ENCODE peak calls at places on chromosome 5, in six cellular contexts. F, Y, Q, O, G and V are unnamed samples.
A peak's percentile ranks its signal among the peaks of the same experiment; 100 is the strongest.

GRCh38 chr5:173941102-173941501 is 47.9 kb upstream of the C5orf47 start:
- DNase-seq in F (no peak), Y (no peak), Q (no peak), O (no peak), G (no peak), V (no peak)

GRCh38 chr5:127442085-127442484 is 75.4 kb upstream of the PRRC1 start:
- DNase-seq in F (no peak), Y (no peak), Q (no peak), O (peak; percentile 21), G (peak; percentile 31), V (no peak)

GRCh38 chr5:1726469-1726865 is 73.2 kb downstream of the MRPL36 start:
- DNase-seq in F (no peak), Y (no peak), Q (no peak), O (no peak), G (no peak), V (no peak)

GRCh38 chr5:78504726-78505431 is 143.7 kb downstream of the LHFPL2 start:
- DNase-seq in F (no peak), Y (peak; percentile 87), Q (peak; percentile 85), O (no peak), G (peak; percentile 90), V (peak; percentile 97)

GRCh38 chr5:65481171-65481575 is 547 bp downstream of the ADAMTS6 start:
- DNase-seq in F (no peak), Y (no peak), Q (no peak), O (no peak), G (no peak), V (no peak)

GRCh38 chr5:157714480-157714879 is 16.7 kb upstream of the THG1L start:
- DNase-seq in F (no peak), Y (no peak), Q (no peak), O (no peak), G (no peak), V (no peak)

GRCh38 chr5:53170748-53171349 is 61.3 kb upstream of the MOCS2 start:
- DNase-seq in F (peak; percentile 4), Y (peak; percentile 21), Q (no peak), O (peak; percentile 15), G (peak; percentile 73), V (no peak)

GRCh38 chr5:65017636-65018035 is 248.9 kb downstream of the CWC27 start:
- DNase-seq in F (no peak), Y (no peak), Q (no peak), O (no peak), G (no peak), V (no peak)

GRCh38 chr5:149857499-149857898 is 87.1 kb downstream of the PDE6A start:
- DNase-seq in F (no peak), Y (peak; percentile 85), Q (peak; percentile 89), O (no peak), G (peak; percentile 59), V (peak; percentile 97)

GRCh38 chr5:80213467-80213866 is 42.4 kb downstream of the SERINC5 start:
- DNase-seq in F (no peak), Y (no peak), Q (no peak), O (no peak), G (no peak), V (no peak)

GRCh38 chr5:159905496-159905895 is 10.8 kb upstream of the ADRA1B start:
- DNase-seq in F (no peak), Y (no peak), Q (no peak), O (no peak), G (peak; percentile 97), V (no peak)

GRCh38 chr5:43193952-43194321 is 1.9 kb downstream of the NIM1K start:
- DNase-seq in F (no peak), Y (no peak), Q (no peak), O (no peak), G (no peak), V (no peak)

GRCh38 chr5:113039229-113039628 is 62.6 kb downstream of the DCP2 start:
- DNase-seq in F (no peak), Y (no peak), Q (no peak), O (no peak), G (no peak), V (peak; percentile 78)

GRCh38 chr5:139747583-139748504 is 47.8 kb upstream of the PSD2 start:
- DNase-seq in F (peak; percentile 44), Y (peak; percentile 54), Q (peak; percentile 49), O (peak; percentile 71), G (no peak), V (no peak)

GRCh38 chr5:89229331-89230070 is 346.5 kb upstream of the MEF2C start:
- DNase-seq in F (no peak), Y (peak; percentile 7), Q (no peak), O (no peak), G (no peak), V (no peak)

GRCh38 chr5:16457451-16457850 is 8.1 kb downstream of the ZNF622 start:
- DNase-seq in F (no peak), Y (no peak), Q (no peak), O (no peak), G (no peak), V (no peak)

GRCh38 chr5:68548959-68549676 is 333.6 kb downstream of the PIK3R1 start:
- DNase-seq in F (no peak), Y (no peak), Q (no peak), O (no peak), G (peak; percentile 85), V (no peak)

GRCh38 chr5:12277504-12278192 is 373.4 kb upstream of the CTNND2 start:
- DNase-seq in F (no peak), Y (no peak), Q (no peak), O (peak; percentile 1), G (no peak), V (no peak)

GRCh38 chr5:41246376-41246775 is 33.0 kb upstream of the C6 start:
- DNase-seq in F (no peak), Y (no peak), Q (no peak), O (no peak), G (peak; percentile 78), V (no peak)

GRCh38 chr5:13339022-13339421 is 605.5 kb downstream of the DNAH5 start:
- DNase-seq in F (no peak), Y (no peak), Q (no peak), O (no peak), G (no peak), V (no peak)

GRCh38 chr5:149707097-149707496 is 23.0 kb upstream of the PPARGC1B start:
- DNase-seq in F (no peak), Y (no peak), Q (no peak), O (no peak), G (no peak), V (no peak)

GRCh38 chr5:113488645-113489184 is 462 bp upstream of the MCC start:
- DNase-seq in F (no peak), Y (no peak), Q (no peak), O (no peak), G (no peak), V (no peak)

GRCh38 chr5:68661237-68661636 is 432.6 kb upstream of the SLC30A5 start:
- DNase-seq in F (no peak), Y (no peak), Q (no peak), O (peak; percentile 31), G (peak; percentile 17), V (no peak)

GRCh38 chr5:140403613-140404012 is 2.0 kb downstream of the ANKHD1 start:
- DNase-seq in F (no peak), Y (no peak), Q (no peak), O (no peak), G (no peak), V (no peak)

GRCh38 chr5:55851675-55851979 is 470 bp downstream of the IL31RA start:
- DNase-seq in F (no peak), Y (no peak), Q (no peak), O (no peak), G (no peak), V (no peak)

GRCh38 chr5:53749611-53750010 is 189.2 kb downstream of the NDUFS4 start:
- DNase-seq in F (no peak), Y (no peak), Q (no peak), O (no peak), G (no peak), V (no peak)

GRCh38 chr5:128436825-128437224 is 101.2 kb downstream of the FBN2 start:
- DNase-seq in F (no peak), Y (no peak), Q (no peak), O (no peak), G (peak; percentile 63), V (no peak)

GRCh38 chr5:162227075-162227474 is 159.5 kb downstream of the GABRG2 start:
- DNase-seq in F (no peak), Y (no peak), Q (no peak), O (no peak), G (no peak), V (no peak)
- TF ChIP-seq CTCF in F (no peak), Y (no peak), Q (no peak), O (no peak), G (no peak), V (no peak)

GRCh38 chr5:151773979-151774378 is 2.2 kb downstream of the G3BP1 start:
- DNase-seq in F (no peak), Y (no peak), Q (no peak), O (no peak), G (no peak), V (no peak)

GRCh38 chr5:151772868-151773561 is 1.3 kb downstream of the G3BP1 start:
- DNase-seq in F (no peak), Y (no peak), Q (no peak), O (no peak), G (no peak), V (no peak)

GRCh38 chr5:151771259-151772028 is at the start of gene G3BP1:
- DNase-seq in F (peak; percentile 99), Y (peak; percentile 100), Q (peak; percentile 100), O (peak; percentile 97), G (peak; percentile 100), V (peak; percentile 100)

GRCh38 chr5:151772029-151772867 is 494 bp downstream of the G3BP1 start:
- DNase-seq in F (peak; percentile 18), Y (peak; percentile 45), Q (peak; percentile 48), O (peak; percentile 47), G (peak; percentile 45), V (no peak)

DNA sequence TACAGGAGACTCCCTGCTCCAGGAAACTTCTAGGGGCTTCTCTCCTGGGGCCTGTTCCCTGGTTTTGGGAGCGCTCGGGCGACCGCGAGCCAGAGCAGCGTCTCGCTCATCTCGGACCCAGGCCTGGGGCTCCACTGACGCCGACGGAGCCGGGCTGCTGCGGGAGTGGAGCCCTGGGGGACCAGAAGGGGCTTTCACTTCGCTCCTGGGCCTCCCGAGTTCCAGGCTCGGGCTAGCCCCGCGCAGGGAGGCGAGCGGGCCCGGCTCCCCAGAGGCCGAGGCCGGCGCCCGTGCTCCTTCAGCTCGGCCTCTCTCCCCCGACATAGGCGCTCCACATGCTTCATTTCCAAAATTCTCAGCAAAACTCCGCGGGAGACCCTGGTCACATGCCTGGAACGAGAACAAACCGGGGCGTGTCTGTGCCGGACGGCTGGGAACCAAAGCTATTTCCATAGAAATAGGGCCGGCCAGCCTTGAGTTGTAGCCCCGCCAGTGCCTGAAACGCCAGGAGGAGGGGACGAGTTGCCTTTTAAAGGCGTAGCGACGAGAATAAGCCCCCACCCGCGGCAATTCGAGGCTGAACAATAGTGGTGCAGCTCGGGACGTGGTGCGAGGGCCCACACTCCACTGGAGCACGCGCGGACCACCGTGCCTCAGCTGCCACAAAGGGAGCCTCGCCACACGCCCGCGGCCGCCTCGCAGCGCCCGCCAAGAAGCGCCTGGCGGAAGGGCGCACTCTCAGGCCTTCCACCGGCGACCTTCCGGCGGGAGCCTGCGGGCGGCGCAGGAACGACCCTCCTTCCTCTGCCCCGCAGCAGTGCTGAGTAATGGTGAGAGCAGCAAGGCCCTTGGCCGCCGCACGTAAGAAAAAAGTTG is 1.1 kb upstream of the G3BP1 start:
- DNase-seq in F (peak; percentile 55), Y (peak; percentile 69), Q (peak; percentile 82), O (peak; percentile 66), G (peak; percentile 60), V (peak; percentile 94)
- TF ChIP-seq CTCF in F (no peak), Y (no peak), Q (no peak), O (peak; percentile 15), G (no peak), V (no peak)

GRCh38 chr5:120684213-120684612 is 220.1 kb downstream of the PRR16 start:
- DNase-seq in F (no peak), Y (no peak), Q (no peak), O (no peak), G (no peak), V (no peak)
- TF ChIP-seq CTCF in F (no peak), Y (no peak), Q (peak; percentile 8), O (no peak), G (no peak), V (no peak)

GRCh38 chr5:142353093-142353472 is 28.3 kb upstream of the SPRY4 start:
- DNase-seq in F (no peak), Y (no peak), Q (no peak), O (no peak), G (no peak), V (no peak)
- TF ChIP-seq CTCF in F (no peak), Y (no peak), Q (no peak), O (no peak), G (no peak), V (no peak)